ENCODE peak calls at places on chromosomes 16 and 17, in five cellular contexts. S, Q, V, H and G are unnamed samples.

GRCh38 chr17:3802461-3803307 is 1.7 kb upstream of the ITGAE start:
- DNase-seq in S (peak), Q (no peak), V (no peak), H (no peak), G (peak)

GRCh38 chr17:40480501-40481003 is 20.9 kb downstream of the TNS4 start:
- DNase-seq in S (no peak), Q (peak), V (no peak), H (no peak), G (peak)

GRCh38 chr17:58758890-58759289 is 3.2 kb downstream of the PPM1E start:
- DNase-seq in S (no peak), Q (no peak), V (no peak), H (no peak), G (no peak)

GRCh38 chr17:27581016-27581415 is 50.0 kb upstream of the LGALS9 start:
- DNase-seq in S (no peak), Q (no peak), V (no peak), H (no peak), G (no peak)

GRCh38 chr17:44927696-44928095 is 12.4 kb upstream of the GFAP start:
- DNase-seq in S (no peak), Q (no peak), V (no peak), H (peak), G (no peak)

GRCh38 chr17:47225911-47226688 is 17.0 kb downstream of the MYL4 start:
- DNase-seq in S (no peak), Q (no peak), V (no peak), H (no peak), G (no peak)

GRCh38 chr17:28896884-28897768 is at the start of gene FLOT2:
- DNase-seq in S (no peak), Q (peak), V (peak), H (peak), G (peak)

GRCh38 chr17:33144837-33145236 is 148.3 kb downstream of the ASIC2 start:
- DNase-seq in S (no peak), Q (no peak), V (no peak), H (no peak), G (peak)

GRCh38 chr17:72705905-72706395 is 386.5 kb downstream of the SLC39A11 start:
- DNase-seq in S (no peak), Q (no peak), V (no peak), H (no peak), G (peak)

DNA sequence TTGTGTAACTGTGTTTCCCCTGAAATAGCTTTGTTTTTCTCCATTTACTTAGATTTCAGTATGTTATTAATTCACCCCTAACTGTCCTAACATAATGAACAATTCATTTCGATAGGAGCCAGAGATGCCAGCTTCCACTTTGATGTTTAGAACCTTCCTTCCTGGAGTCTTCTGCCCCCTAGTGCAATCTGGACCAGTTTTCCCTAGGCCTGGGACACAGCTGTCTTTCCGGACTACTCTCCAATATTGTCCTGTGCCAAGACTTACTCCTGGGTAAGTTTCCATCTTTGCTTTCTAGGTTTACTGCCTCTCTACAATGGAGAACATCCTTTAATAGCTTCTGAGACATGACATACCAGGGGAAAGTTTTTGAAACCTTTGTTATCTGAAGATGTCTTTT is 12.8 kb downstream of the RECQL5 start:
- DNase-seq in S (no peak), Q (no peak), V (no peak), H (no peak), G (peak)
- TF ChIP-seq CTCF in S (peak), Q (no peak), V (no peak), H (peak), G (peak)

GRCh38 chr16:66277311-66278070 is 89.0 kb upstream of the CDH5 start:
- DNase-seq in S (no peak), Q (no peak), V (no peak), H (no peak), G (peak)

GRCh38 chr16:66274335-66275110 is 92.0 kb upstream of the CDH5 start:
- DNase-seq in S (no peak), Q (no peak), V (no peak), H (no peak), G (peak)

GRCh38 chr16:66273644-66274334 is 92.7 kb upstream of the CDH5 start:
- DNase-seq in S (no peak), Q (no peak), V (no peak), H (no peak), G (peak)

GRCh38 chr16:66278111-66278531 is 88.4 kb upstream of the CDH5 start:
- DNase-seq in S (no peak), Q (no peak), V (no peak), H (no peak), G (peak)

GRCh38 chr16:66275795-66276428 is 90.6 kb upstream of the CDH5 start:
- DNase-seq in S (no peak), Q (no peak), V (no peak), H (peak), G (peak)
- TF ChIP-seq CTCF in S (peak), Q (no peak), V (no peak), H (peak), G (peak)

GRCh38 chr17:49788443-49789277 is at the start of gene KAT7:
- DNase-seq in S (peak), Q (peak), V (peak), H (peak), G (peak)
- TF ChIP-seq CTCF in S (no peak), Q (no peak), V (no peak), H (no peak), G (peak)

GRCh38 chr16:20741555-20742285 is at the start of gene THUMPD1:
- DNase-seq in S (peak), Q (peak), V (peak), H (peak), G (peak)
- TF ChIP-seq CTCF in S (no peak), Q (peak), V (no peak), H (no peak), G (peak)

GRCh38 chr16:8572063-8572918 is 18.0 kb downstream of the TMEM114 start:
- DNase-seq in S (no peak), Q (no peak), V (no peak), H (no peak), G (no peak)

GRCh38 chr16:8575399-8575798 is 14.9 kb downstream of the TMEM114 start:
- DNase-seq in S (no peak), Q (no peak), V (no peak), H (no peak), G (no peak)

GRCh38 chr16:8576141-8577004 is 13.9 kb downstream of the TMEM114 start:
- DNase-seq in S (no peak), Q (no peak), V (no peak), H (no peak), G (no peak)

GRCh38 chr16:8571061-8571596 is 19.2 kb downstream of the TMEM114 start:
- DNase-seq in S (peak), Q (no peak), V (no peak), H (no peak), G (peak)

DNA sequence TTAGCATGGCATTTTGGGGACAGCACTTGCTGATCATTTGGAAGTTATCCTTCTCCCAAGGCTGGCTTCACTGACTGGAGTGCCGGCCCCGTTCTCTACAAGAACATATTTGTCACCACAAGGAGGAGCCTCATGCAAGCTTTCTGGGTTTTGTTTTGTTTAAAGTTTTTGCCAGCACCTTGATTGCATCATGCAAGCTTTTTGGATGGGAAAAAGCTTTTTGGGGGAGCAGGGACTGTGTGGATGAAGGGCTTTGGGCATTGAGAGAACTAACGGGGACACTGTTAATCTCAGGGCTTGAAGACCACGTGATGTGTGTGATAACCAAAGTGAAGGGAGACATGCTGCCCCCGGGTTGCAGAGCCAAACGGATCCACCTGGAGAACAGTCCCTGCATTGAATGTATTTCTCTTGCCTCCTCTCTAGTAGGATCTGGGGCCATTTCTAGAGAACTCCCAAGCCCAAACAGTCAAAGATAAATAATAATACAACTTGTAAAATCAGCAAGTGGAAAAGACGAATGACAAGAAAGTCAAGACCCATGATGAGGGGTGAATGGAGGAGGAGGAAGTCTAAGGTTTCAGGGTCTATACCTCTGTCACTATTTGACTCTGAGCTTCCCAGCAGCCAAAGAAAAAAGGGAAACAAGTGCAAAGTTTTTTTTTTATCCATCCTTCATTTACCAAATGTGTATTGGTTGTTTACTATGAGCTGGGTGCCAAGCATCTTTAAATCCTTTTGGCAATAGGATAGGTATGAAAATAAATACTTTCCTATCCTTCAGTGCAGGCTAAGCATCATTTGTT is 17.2 kb downstream of the TMEM114 start:
- DNase-seq in S (no peak), Q (no peak), V (no peak), H (no peak), G (peak)
- TF ChIP-seq CTCF in S (peak), Q (no peak), V (no peak), H (peak), G (peak)

DNA sequence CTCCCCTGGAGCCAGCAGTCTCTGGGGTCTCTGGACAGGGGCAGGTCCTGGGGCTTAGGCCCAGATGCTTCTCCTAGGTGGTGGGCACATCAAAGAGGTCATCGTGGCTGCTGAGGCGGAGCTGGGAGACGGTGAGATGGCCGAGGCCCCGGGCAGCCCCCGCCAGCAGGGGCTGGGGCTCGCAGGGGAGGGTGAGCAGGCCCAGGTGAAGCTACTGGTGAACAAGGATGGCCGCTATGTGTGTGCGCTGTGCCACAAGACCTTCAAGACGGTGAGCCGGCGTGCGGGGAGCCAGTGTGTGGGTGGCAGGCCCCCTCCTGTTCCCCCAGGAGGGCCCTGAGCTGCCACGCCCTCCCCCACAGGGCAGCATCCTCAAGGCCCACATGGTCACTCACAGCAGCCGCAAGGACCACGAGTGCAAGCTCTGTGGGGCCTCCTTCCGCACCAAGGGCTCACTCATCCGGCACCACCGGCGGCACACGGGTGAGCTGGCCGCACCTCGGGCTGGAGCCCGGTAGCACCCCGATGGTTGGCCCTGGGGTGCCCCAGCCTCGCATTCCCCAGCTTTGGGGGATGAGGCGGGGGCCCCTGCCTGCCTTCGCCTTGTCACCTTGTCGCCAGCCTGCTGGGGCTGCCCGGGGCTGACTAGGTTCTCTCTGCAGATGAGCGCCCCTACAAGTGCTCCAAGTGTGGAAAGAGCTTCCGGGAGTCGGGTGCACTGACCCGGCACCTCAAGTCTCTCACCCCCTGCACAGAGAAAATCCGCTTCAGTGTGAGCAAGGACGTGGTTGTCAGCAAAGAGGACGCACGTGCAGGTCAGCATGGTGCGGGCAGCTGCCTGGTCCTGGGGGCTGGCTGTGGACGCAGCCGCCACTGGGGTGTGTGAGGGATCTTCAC is 3.9 kb upstream of the DNASE1L2 start:
- DNase-seq in S (no peak), Q (no peak), V (no peak), H (no peak), G (no peak)
- TF ChIP-seq CTCF in S (no peak), Q (no peak), V (no peak), H (no peak), G (no peak)

GRCh38 chr16:87680272-87680644 is 78.0 kb downstream of the JPH3 start:
- DNase-seq in S (no peak), Q (no peak), V (no peak), H (no peak), G (no peak)

GRCh38 chr16:87679593-87680271 is 77.4 kb downstream of the JPH3 start:
- DNase-seq in S (no peak), Q (no peak), V (no peak), H (no peak), G (no peak)

GRCh38 chr16:87684106-87684677 is 81.6 kb downstream of the KLHDC4 start:
- DNase-seq in S (no peak), Q (no peak), V (no peak), H (no peak), G (no peak)

GRCh38 chr16:87682852-87683399 is 80.6 kb downstream of the JPH3 start:
- DNase-seq in S (no peak), Q (no peak), V (no peak), H (no peak), G (no peak)

DNA sequence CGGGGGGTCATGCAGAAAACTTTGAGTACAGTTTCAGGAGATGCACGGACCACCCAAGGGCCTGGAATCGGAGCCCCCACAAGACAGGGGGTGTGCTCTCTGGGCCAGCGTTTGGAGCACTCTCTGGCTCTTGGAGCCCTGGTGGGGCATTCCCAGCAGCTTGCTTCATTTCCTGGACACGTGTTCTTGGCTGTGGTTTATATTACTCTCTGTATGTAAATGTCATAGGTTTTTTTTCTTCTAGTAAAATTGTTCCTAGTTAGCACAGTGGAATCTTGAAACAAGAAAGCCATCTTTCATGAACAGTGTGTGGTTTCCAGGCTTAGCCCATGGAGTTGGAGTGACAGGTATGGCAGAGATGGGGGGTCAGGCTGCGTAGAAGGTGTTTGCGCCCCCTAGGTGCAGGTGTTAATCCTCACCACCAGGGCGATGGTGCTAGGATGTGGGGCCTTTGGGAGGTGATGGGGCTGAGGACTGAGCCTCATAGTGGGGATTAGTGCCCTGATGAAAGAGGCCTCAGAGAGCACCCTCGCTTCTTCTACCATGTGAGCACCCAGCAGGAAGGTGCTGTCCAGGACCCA is 79.8 kb downstream of the JPH3 start:
- DNase-seq in S (peak), Q (no peak), V (no peak), H (no peak), G (peak)
- TF ChIP-seq CTCF in S (peak), Q (no peak), V (no peak), H (peak), G (peak)

GRCh38 chr16:19094542-19095365 is 19.0 kb upstream of the ITPRIPL2 start:
- DNase-seq in S (no peak), Q (no peak), V (no peak), H (no peak), G (no peak)
- TF ChIP-seq CTCF in S (no peak), Q (no peak), V (no peak), H (peak), G (no peak)

GRCh38 chr16:67248401-67249177 is at the start of gene SLC9A5:
- DNase-seq in S (no peak), Q (no peak), V (no peak), H (peak), G (peak)
- TF ChIP-seq CTCF in S (no peak), Q (no peak), V (no peak), H (peak), G (no peak)

GRCh38 chr17:17972126-17972951 is at the start of the genes DRC3 and TOM1L2:
- DNase-seq in S (peak), Q (peak), V (peak), H (peak), G (peak)
- TF ChIP-seq CTCF in S (no peak), Q (no peak), V (no peak), H (no peak), G (no peak)